ENCODE peak calls at places on chromosomes 1 and 21, in five cellular contexts. A, G, M, Q and Z are unnamed samples.

GRCh38 chr1:170067253-170067819 is 7.2 kb downstream of the KIFAP3 start:
- DNase-seq in A (no peak), G (no peak), M (no peak), Q (no peak), Z (no peak)

GRCh38 chr1:94012686-94013330 is 103.6 kb upstream of the GCLM start:
- DNase-seq in A (no peak), G (no peak), M (no peak), Q (no peak), Z (no peak)

GRCh38 chr1:162753998-162754585 is 36.4 kb upstream of the HSD17B7 start:
- DNase-seq in A (no peak), G (no peak), M (no peak), Q (no peak), Z (no peak)

GRCh38 chr1:157948547-157949152 is 44.8 kb upstream of the KIRREL1 start:
- DNase-seq in A (peak; percentile 33), G (no peak), M (peak; percentile 61), Q (peak; percentile 53), Z (no peak)

GRCh38 chr1:158735848-158736247 is 15.3 kb upstream of the OR6K3 start:
- DNase-seq in A (no peak), G (no peak), M (no peak), Q (no peak), Z (no peak)

GRCh38 chr1:217393901-217394300 is 237.0 kb downstream of the GPATCH2 start:
- DNase-seq in A (no peak), G (no peak), M (no peak), Q (peak; percentile 11), Z (no peak)

GRCh38 chr1:16120411-16120810 is 35.5 kb downstream of the EPHA2 start:
- DNase-seq in A (no peak), G (no peak), M (no peak), Q (no peak), Z (no peak)

GRCh38 chr21:22352088-22352487 is 1353.9 kb downstream of the NCAM2 start:
- DNase-seq in A (no peak), G (no peak), M (no peak), Q (no peak), Z (no peak)

GRCh38 chr1:204104331-204105222 is 31.7 kb downstream of the SOX13 start:
- DNase-seq in A (no peak), G (no peak), M (peak; percentile 60), Q (peak; percentile 53), Z (no peak)

GRCh38 chr1:93111561-93111960 is 32.5 kb downstream of the MTF2 start:
- DNase-seq in A (no peak), G (no peak), M (no peak), Q (no peak), Z (no peak)

GRCh38 chr1:2356401-2356800 is 35.0 kb downstream of the MORN1 start:
- DNase-seq in A (no peak), G (no peak), M (no peak), Q (no peak), Z (peak; percentile 33)

GRCh38 chr1:55045430-55045829 is 6.1 kb downstream of the PCSK9 start:
- DNase-seq in A (no peak), G (no peak), M (no peak), Q (no peak), Z (no peak)

GRCh38 chr1:7552402-7552801 is 218.7 kb upstream of the VAMP3 start:
- DNase-seq in A (no peak), G (no peak), M (peak; percentile 40), Q (no peak), Z (no peak)

GRCh38 chr1:71521655-71522264 is 440.9 kb upstream of the ZRANB2 start:
- DNase-seq in A (no peak), G (no peak), M (peak; percentile 51), Q (peak; percentile 6), Z (no peak)

GRCh38 chr1:94037392-94038229 is 83.3 kb downstream of the ABCA4 start:
- DNase-seq in A (no peak), G (no peak), M (no peak), Q (no peak), Z (no peak)

GRCh38 chr21:28916150-28916893 is 76.4 kb downstream of the LTN1 start:
- DNase-seq in A (no peak), G (no peak), M (no peak), Q (no peak), Z (no peak)

GRCh38 chr1:47325530-47325929 is 8.1 kb upstream of the CMPK1 start:
- DNase-seq in A (no peak), G (no peak), M (peak; percentile 39), Q (peak; percentile 63), Z (no peak)

GRCh38 chr1:235017719-235018118 is 110.9 kb downstream of the TOMM20 start:
- DNase-seq in A (no peak), G (no peak), M (no peak), Q (peak; percentile 42), Z (no peak)

GRCh38 chr21:42767561-42767835 is 111.8 kb downstream of the WDR4 start:
- DNase-seq in A (no peak), G (no peak), M (no peak), Q (no peak), Z (no peak)

GRCh38 chr21:31781737-31782136 is 49.8 kb upstream of the SCAF4 start:
- DNase-seq in A (peak; percentile 33), G (no peak), M (no peak), Q (peak; percentile 4), Z (peak; percentile 56)

GRCh38 chr1:160705176-160705745 is 6.4 kb downstream of the CD48 start:
- DNase-seq in A (no peak), G (no peak), M (no peak), Q (no peak), Z (no peak)

GRCh38 chr1:171141336-171142051 is 43.6 kb upstream of the FMO2 start:
- DNase-seq in A (peak; percentile 45), G (peak; percentile 100), M (no peak), Q (no peak), Z (no peak)

GRCh38 chr1:185281245-185281644 is 35.8 kb downstream of the IVNS1ABP start:
- DNase-seq in A (no peak), G (no peak), M (no peak), Q (no peak), Z (no peak)

GRCh38 chr1:99645199-99645598 is 714 bp upstream of the PALMD start:
- DNase-seq in A (no peak), G (no peak), M (peak; percentile 50), Q (peak; percentile 48), Z (no peak)

GRCh38 chr1:100543640-100544039 is 5.7 kb downstream of the GPR88 start:
- DNase-seq in A (no peak), G (no peak), M (peak; percentile 19), Q (peak; percentile 21), Z (no peak)

GRCh38 chr1:2936568-2937515 is 84.4 kb upstream of the ACTRT2 start:
- DNase-seq in A (no peak), G (no peak), M (no peak), Q (no peak), Z (no peak)

GRCh38 chr1:208541225-208541855 is 297.2 kb upstream of the PLXNA2 start:
- DNase-seq in A (no peak), G (no peak), M (no peak), Q (no peak), Z (no peak)

GRCh38 chr1:190102757-190103326 is 374.8 kb downstream of the BRINP3 start:
- DNase-seq in A (no peak), G (no peak), M (no peak), Q (no peak), Z (no peak)

GRCh38 chr1:87786861-87787548 is 458.3 kb downstream of the LMO4 start:
- DNase-seq in A (no peak), G (no peak), M (no peak), Q (no peak), Z (no peak)

GRCh38 chr1:87786218-87786617 is 457.5 kb downstream of the LMO4 start:
- DNase-seq in A (no peak), G (no peak), M (no peak), Q (no peak), Z (no peak)

GRCh38 chr1:87783315-87783714 is 454.6 kb downstream of the LMO4 start:
- DNase-seq in A (no peak), G (no peak), M (no peak), Q (no peak), Z (no peak)

GRCh38 chr1:87790756-87791155 is 462.1 kb downstream of the LMO4 start:
- DNase-seq in A (no peak), G (no peak), M (no peak), Q (no peak), Z (no peak)

DNA sequence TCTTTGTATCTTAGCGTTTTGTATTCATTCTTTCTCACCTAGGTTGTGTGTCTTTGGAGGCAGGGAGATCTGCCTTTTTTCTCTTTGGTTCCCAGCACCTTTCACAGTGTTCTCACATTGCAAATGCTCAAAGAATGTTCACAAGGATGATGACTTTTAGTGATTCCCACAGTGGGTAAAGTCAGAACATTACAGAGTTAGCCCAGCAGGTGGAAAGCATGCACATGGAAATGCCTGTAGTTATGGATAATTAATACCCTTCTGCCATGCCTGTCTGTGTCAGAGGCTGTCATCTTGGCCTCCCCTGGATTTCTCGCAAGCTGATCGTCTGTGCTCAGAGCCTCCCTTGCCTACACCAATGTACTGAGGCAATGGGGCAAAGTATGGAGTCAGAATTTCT is 458.9 kb downstream of the LMO4 start:
- DNase-seq in A (no peak), G (no peak), M (no peak), Q (peak; percentile 21), Z (no peak)
- TF ChIP-seq CTCF in A (no peak), G (no peak), M (peak; percentile 37), Q (no peak), Z (no peak)

DNA sequence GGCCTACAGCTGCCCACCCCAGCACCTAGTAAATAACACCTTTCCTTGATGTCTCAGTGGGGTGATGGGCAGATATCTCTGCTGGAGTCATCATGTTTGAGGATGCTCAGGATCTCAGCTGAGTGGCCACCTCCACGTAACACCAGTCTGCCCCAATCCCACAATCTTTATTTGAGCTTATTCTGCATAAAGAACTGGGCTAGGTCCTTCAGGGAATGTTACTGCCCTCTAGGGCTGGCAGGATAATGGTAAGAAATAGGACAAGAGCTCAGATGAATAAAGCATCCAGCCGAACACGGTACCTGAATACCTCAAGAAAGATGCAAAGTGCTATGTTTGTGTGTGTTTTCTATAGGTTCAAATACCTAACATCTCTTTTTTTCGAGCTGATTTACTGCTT is 33.7 kb downstream of the XCL1 start:
- DNase-seq in A (no peak), G (no peak), M (no peak), Q (no peak), Z (no peak)
- TF ChIP-seq CTCF in A (no peak), G (no peak), M (no peak), Q (no peak), Z (no peak)

DNA sequence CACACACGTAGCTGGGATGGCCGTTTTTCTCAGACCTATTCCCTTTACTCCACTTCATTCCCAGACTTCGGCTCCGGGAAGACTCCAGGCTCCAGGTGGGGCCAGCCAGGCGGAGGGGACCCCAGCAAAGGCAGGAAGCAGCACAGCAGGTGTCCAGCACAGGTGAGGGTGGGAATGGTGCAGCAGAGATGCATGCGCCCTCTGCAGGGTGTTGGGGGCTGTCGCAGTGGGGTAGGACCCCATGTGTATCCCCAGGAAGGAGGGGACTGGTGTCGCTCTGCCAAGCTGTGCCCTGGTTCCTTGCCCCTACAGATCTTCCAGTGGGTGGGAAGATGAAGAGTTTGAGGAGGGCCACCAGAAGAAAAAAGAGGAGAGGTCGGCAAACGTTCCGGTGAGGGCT is 5.3 kb downstream of the TTC24 start:
- DNase-seq in A (no peak), G (no peak), M (peak; percentile 55), Q (no peak), Z (no peak)
- TF ChIP-seq CTCF in A (no peak), G (no peak), M (peak; percentile 50), Q (peak; percentile 23), Z (no peak)

DNA sequence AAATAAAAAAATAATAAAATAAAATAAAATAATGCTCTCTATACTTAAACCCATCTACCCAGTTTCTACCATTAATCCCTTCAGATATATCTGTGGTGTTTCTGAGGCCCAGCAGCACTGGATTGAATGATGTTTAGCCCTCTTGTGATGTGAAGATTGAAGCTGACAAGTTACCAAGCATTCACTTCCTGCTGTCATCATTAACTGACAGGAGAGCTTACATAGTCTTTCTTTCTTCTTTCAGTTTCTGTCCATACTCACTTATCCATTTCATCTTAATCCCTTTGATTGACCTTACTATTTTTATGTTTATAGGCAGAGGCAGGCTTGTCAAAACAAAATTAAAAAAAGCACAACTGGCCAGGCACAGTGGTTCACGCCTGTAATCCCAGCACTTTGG is 38.8 kb upstream of the PGD start:
- DNase-seq in A (no peak), G (no peak), M (no peak), Q (no peak), Z (no peak)
- TF ChIP-seq CTCF in A (no peak), G (no peak), M (no peak), Q (no peak), Z (no peak)